ENCODE peak calls at places on chromosome 15, in eight cellular contexts. Y is uterus, D is left ventricle myocardium inferior, U is PC-9, N is transverse colon, J is thyroid gland, G is heart right ventricle, S is GM23248. V is an unnamed sample.
A peak's percentile ranks its signal among the peaks of the same experiment; 100 is the strongest.

GRCh38 chr15:76799760-76800159 is 105.4 kb downstream of the SCAPER start:
- DNase-seq in J (no peak), D (no peak), Y (no peak), N (no peak), S (peak; percentile 80), G (no peak), U (no peak), V (no peak)

GRCh38 chr15:101251830-101252820 is at the start of gene CHSY1:
- DNase-seq in J (peak; percentile 88), S (peak; percentile 97), Y (peak; percentile 93), G (peak; percentile 94), D (peak; percentile 94), U (peak; percentile 83), N (peak; percentile 93), V (peak; percentile 94)

GRCh38 chr15:33149919-33150318 is 44.6 kb downstream of the FMN1 start:
- DNase-seq in U (no peak), J (no peak), S (peak; percentile 41), N (no peak), D (no peak), Y (no peak), G (no peak), V (no peak)

GRCh38 chr15:59299919-59300617 is 72.6 kb downstream of the MYO1E start:
- DNase-seq in U (peak; percentile 75), S (peak; percentile 98), J (peak; percentile 70), N (peak; percentile 90), D (peak; percentile 45), G (peak; percentile 78), Y (peak; percentile 88), V (peak; percentile 97)

GRCh38 chr15:31364301-31365031 is 37.8 kb downstream of the KLF13 start:
- DNase-seq in N (peak; percentile 57), S (no peak), G (no peak), D (peak; percentile 34), Y (no peak), U (no peak), J (peak; percentile 84), V (no peak)

GRCh38 chr15:28017423-28017924 is 81.6 kb downstream of the OCA2 start:
- DNase-seq in N (no peak), Y (no peak), D (no peak), S (no peak), J (no peak), U (no peak), G (no peak), V (no peak)

GRCh38 chr15:68524753-68525584 is 53.8 kb upstream of the CORO2B start:
- DNase-seq in D (no peak), Y (peak; percentile 77), J (no peak), G (no peak), U (no peak), S (peak; percentile 88), N (no peak), V (peak; percentile 51)

GRCh38 chr15:40279437-40280141 is 3.3 kb downstream of the ANKRD63 start:
- DNase-seq in D (peak; percentile 74), G (peak; percentile 69), J (peak; percentile 68), S (peak; percentile 73), U (peak; percentile 77), N (peak; percentile 74), Y (peak; percentile 59), V (peak; percentile 45)

GRCh38 chr15:34501131-34501530 is 63.5 kb upstream of the GOLGA8A start:
- DNase-seq in S (no peak), N (no peak), Y (no peak), G (no peak), U (no peak), D (no peak), J (no peak), V (no peak)

GRCh38 chr15:27454281-27455060 is 483.5 kb downstream of the GABRG3 start:
- DNase-seq in S (peak; percentile 85), D (no peak), N (no peak), Y (no peak), G (no peak), J (no peak), U (no peak), V (peak; percentile 35)

GRCh38 chr15:90219421-90220141 is 14.2 kb downstream of the CIB1 start:
- DNase-seq in Y (no peak), U (peak; percentile 29), J (peak; percentile 42), D (no peak), S (peak; percentile 53), N (peak; percentile 57), G (no peak), V (peak; percentile 34)

GRCh38 chr15:82571722-82572222 is 31.5 kb upstream of the RPS17 start:
- DNase-seq in S (peak; percentile 94), N (peak; percentile 45), J (peak; percentile 80), G (peak; percentile 64), Y (peak; percentile 77), U (no peak), D (peak; percentile 53), V (peak; percentile 76)

GRCh38 chr15:101337976-101338375 is 42.9 kb upstream of the SNRPA1 start:
- DNase-seq in Y (no peak), G (no peak), U (no peak), J (no peak), N (no peak), D (no peak), S (no peak), V (no peak)

GRCh38 chr15:64125978-64126377 is 25.6 kb upstream of the SNX22 start:
- DNase-seq in G (no peak), J (no peak), N (no peak), D (no peak), S (no peak), U (no peak), Y (no peak), V (no peak)

GRCh38 chr15:77292924-77293558 is 126.9 kb downstream of the PEAK1 start:
- DNase-seq in Y (no peak), J (no peak), S (peak; percentile 4), N (no peak), D (no peak), G (no peak), U (no peak), V (no peak)

GRCh38 chr15:27561816-27562215 is 537.3 kb downstream of the OCA2 start:
- DNase-seq in U (no peak), J (no peak), Y (no peak), N (no peak), D (no peak), S (no peak), G (no peak), V (no peak)

DNA sequence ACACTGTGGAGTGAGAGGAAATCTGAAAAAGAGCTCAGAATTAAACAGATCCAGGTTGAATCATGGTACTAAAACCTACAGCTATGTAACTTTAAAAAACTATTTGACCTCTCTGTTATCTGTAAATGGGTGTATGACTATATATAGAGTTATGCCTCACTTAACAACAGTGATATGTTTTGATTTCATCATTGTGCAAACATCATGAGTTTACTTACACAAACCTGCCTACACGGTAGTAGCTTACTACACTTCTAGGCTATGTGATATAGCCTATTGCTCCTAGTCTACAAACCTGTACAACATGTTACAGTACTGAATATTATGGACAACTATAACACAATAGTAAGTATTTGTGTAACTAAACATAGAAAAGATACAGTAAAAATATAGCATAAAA is 191.6 kb upstream of the MEIS2 start:
- DNase-seq in G (no peak), S (no peak), U (no peak), N (no peak), J (no peak), Y (no peak), D (no peak), V (no peak)
- H3K4me3 ChIP-seq in G (no peak overlapping the region), S (no peak overlapping the region), U (no peak overlapping the region), N (no peak overlapping the region), J (no peak overlapping the region), Y (no peak overlapping the region), D (no peak overlapping the region), V (no peak overlapping the region)

DNA sequence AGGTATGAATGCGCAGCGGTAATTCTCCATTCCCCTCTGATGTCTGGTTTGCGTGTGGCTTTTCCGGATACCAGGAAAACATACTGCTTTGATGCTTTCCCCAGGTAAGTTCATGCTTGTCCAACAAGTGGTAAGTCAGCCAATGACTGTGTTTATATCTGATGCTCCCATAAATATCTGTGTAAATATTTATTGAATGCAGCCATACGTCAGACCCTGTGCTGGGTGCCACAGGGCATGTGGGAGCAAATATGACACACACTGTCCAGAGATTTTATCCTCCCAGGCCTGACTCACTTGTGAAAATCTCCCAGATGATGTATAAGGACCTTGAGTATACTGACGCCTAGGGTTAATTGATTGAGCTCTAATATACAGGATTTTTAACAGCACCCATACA is 29.6 kb upstream of the CEMIP start:
- DNase-seq in N (no peak), U (no peak), Y (no peak), G (no peak), J (no peak), S (peak; percentile 60), D (no peak), V (no peak)
- H3K36me3 ChIP-seq in N (no peaks in the 10 kb centered on the region), U (peaks cover 64% of the 10 kb centered on the region), Y (no peaks in the 10 kb centered on the region), G (no peaks in the 10 kb centered on the region), J (no peaks in the 10 kb centered on the region), S (peaks cover 12% of the 10 kb centered on the region), D (peaks cover 13% of the 10 kb centered on the region), V (peaks cover 11% of the 10 kb centered on the region)

GRCh38 chr15:60614862-60615771 is 136.2 kb upstream of the ICE2 start:
- DNase-seq in J (no peak), Y (no peak), S (no peak), U (no peak), N (peak; percentile 40), D (no peak), G (no peak), V (no peak)

GRCh38 chr15:60616147-60616546 is 137.2 kb upstream of the ICE2 start:
- DNase-seq in J (no peak), Y (no peak), S (no peak), D (no peak), G (no peak), N (no peak), U (no peak), V (no peak)

GRCh38 chr15:60618206-60618605 is 139.3 kb upstream of the ICE2 start:
- DNase-seq in J (no peak), N (no peak), G (no peak), S (no peak), Y (no peak), D (no peak), U (no peak), V (no peak)

GRCh38 chr15:60619131-60619530 is 140.2 kb upstream of the ICE2 start:
- DNase-seq in G (no peak), U (no peak), N (no peak), J (no peak), Y (no peak), D (no peak), S (no peak), V (no peak)

DNA sequence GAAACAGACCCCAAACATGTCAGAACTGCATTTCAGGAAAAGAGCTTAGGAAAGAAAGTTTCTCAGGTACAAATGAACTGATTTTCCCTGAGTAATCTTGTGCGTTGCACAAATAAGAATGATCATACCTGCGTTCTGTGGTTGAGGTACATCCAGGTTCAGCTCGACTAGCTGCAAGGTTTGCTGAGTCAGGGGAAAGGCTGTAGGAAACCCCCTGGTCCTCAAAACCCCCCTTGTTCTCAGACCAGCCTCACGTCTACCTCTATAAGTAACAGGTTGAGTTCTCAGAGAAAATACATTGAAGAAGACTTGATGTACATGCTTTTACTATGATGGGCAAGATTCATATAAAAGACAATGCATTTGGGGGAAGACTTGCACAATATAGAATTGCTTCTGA is 137.7 kb upstream of the ICE2 start:
- DNase-seq in J (no peak), G (no peak), S (no peak), D (no peak), U (no peak), Y (no peak), N (no peak), V (no peak)
- H3K4me3 ChIP-seq in J (no peak overlapping the region), G (no peak overlapping the region), S (no peak overlapping the region), D (no peak overlapping the region), U (no peak overlapping the region), Y (no peak overlapping the region), N (no peak overlapping the region), V (no peak overlapping the region)

DNA sequence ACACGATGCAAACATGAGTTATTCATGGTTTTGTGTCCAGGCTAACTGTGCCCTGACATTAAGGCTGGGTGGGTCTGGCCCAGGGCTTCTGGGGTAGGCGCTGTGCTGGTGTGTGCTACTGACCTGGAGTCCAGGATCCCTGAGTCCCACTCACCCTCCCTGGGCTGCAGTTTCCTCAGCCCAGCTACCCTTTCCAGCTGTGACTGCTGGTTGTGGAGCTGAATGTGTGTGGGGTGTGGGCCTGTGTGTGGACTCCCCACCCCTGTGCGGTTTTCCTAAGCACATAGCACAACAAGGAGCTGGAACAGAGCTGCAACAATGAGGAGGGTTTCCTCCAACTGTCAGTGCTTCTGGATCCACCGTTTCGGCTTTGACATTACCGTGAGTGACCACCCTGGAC is 38.0 kb downstream of the SMAD3 start:
- DNase-seq in D (no peak), U (no peak), Y (no peak), J (no peak), N (no peak), S (no peak), G (no peak), V (no peak)
- H3K36me3 ChIP-seq in D (no peaks in the 10 kb centered on the region), U (peaks cover 5% of the 10 kb centered on the region), Y (no peaks in the 10 kb centered on the region), J (no peaks in the 10 kb centered on the region), N (no peaks in the 10 kb centered on the region), S (peaks cover 5% of the 10 kb centered on the region), G (no peaks in the 10 kb centered on the region), V (peaks cover 76% of the 10 kb centered on the region)

V was measured in MG63.